ENCODE peak calls at places on chromosomes 2 and 18, in seven cellular contexts. B is mesothelial cell of epicardium; Q is GM20000; J is CD4-positive, alpha-beta T cell; K is EL; O is pancreas; L is AG09319. T is an unnamed sample.

GRCh38 chr2:74333896-74334586 is 9.2 kb downstream of the SLC4A5 start:
- DNase-seq in Q (no peak), B (no peak), O (no peak), L (no peak), K (no peak), J (no peak), T (no peak)

GRCh38 chr2:219522111-219523030 is 8.1 kb downstream of the ASIC4 start:
- DNase-seq in B (peak), K (peak), Q (no peak), L (peak), J (no peak), O (no peak), T (peak)

GRCh38 chr2:156982615-156983014 is 274.9 kb upstream of the GALNT5 start:
- DNase-seq in L (no peak), J (no peak), Q (no peak), O (no peak), B (no peak), K (peak), T (no peak)

GRCh38 chr18:49094979-49095632 is 144.3 kb upstream of the SMAD7 start:
- DNase-seq in B (no peak), L (peak), Q (no peak), J (no peak), K (peak), O (no peak), T (peak)

GRCh38 chr18:56256659-56257058 is 381.7 kb downstream of the TXNL1 start:
- DNase-seq in O (no peak), L (no peak), B (no peak), Q (no peak), J (no peak), K (no peak), T (no peak)

GRCh38 chr2:66573412-66573811 is 138.5 kb downstream of the MEIS1 start:
- DNase-seq in Q (no peak), B (no peak), K (no peak), L (no peak), J (no peak), O (no peak), T (no peak)

GRCh38 chr2:146633159-146633558 is 1211.7 kb upstream of the ACVR2A start:
- DNase-seq in O (no peak), B (no peak), J (no peak), L (no peak), K (no peak), Q (no peak), T (no peak)

GRCh38 chr2:56981554-56981953 is 797.8 kb downstream of the CCDC85A start:
- DNase-seq in O (no peak), L (no peak), B (no peak), J (no peak), Q (no peak), K (peak), T (peak)

GRCh38 chr2:172091626-172092566 is 6.6 kb downstream of the DLX1 start:
- DNase-seq in J (no peak), L (no peak), O (no peak), B (no peak), K (no peak), Q (peak), T (no peak)

GRCh38 chr2:43224131-43224570 is 2.3 kb downstream of the ZFP36L2 start:
- DNase-seq in O (peak), Q (peak), J (peak), L (no peak), K (peak), B (peak), T (peak)

GRCh38 chr2:231680992-231681852 is 27.1 kb upstream of the PTMA start:
- DNase-seq in O (peak), Q (peak), K (peak), B (peak), L (peak), J (no peak), T (no peak)

GRCh38 chr18:24659837-24660720 is 199.6 kb downstream of the HRH4 start:
- DNase-seq in O (no peak), L (no peak), Q (no peak), K (peak), J (peak), B (no peak), T (no peak)

GRCh38 chr2:105237045-105237765 is 4.3 kb upstream of the GPR45 start:
- DNase-seq in L (no peak), Q (no peak), O (no peak), K (no peak), B (no peak), J (no peak), T (no peak)

T was measured in GM04503.